ENCODE peak calls at places on chromosomes 16 and 17, in ten cellular contexts. K, G, C, J, A, E, V, W, P and F are unnamed samples.

GRCh38 chr16:81581107-81581506 is 136.5 kb downstream of the CMIP start:
- DNase-seq in J (no peak), W (no peak), A (no peak), V (no peak), E (peak; percentile 36), K (no peak), C (no peak), G (no peak), P (no peak), F (no peak)

GRCh38 chr16:68279726-68280125 is 15.4 kb downstream of the SLC7A6 start:
- DNase-seq in A (no peak), G (no peak), J (no peak), E (no peak), W (no peak), C (no peak), P (no peak), V (no peak), K (no peak), F (no peak)

GRCh38 chr16:80058236-80058635 is 457.7 kb upstream of the MAF start:
- DNase-seq in C (no peak), K (peak; percentile 19), P (no peak), E (peak; percentile 7), G (no peak), J (peak; percentile 10), A (no peak), W (peak; percentile 73), V (peak; percentile 89), F (no peak)

GRCh38 chr16:13480801-13481200 is 439.2 kb upstream of the ERCC4 start:
- DNase-seq in K (no peak), P (no peak), C (no peak), G (no peak), W (no peak), V (no peak), A (no peak), J (no peak), E (no peak), F (no peak)

GRCh38 chr17:62760059-62760887 is 47.8 kb downstream of the MARCHF10 start:
- DNase-seq in P (no peak), V (no peak), C (no peak), K (no peak), W (no peak), A (no peak), E (peak; percentile 78), J (no peak), G (no peak), F (no peak)

GRCh38 chr17:50507871-50508572 is at the start of gene MYCBPAP:
- DNase-seq in J (peak; percentile 74), K (peak; percentile 77), W (peak; percentile 91), A (peak; percentile 77), G (no peak), C (peak; percentile 92), P (peak; percentile 26), E (peak; percentile 77), V (peak; percentile 92), F (peak; percentile 70)

GRCh38 chr17:61237275-61237674 is 162.4 kb upstream of the TBX2 start:
- DNase-seq in A (no peak), V (no peak), J (no peak), C (no peak), P (no peak), E (no peak), W (no peak), K (no peak), G (no peak), F (no peak)

GRCh38 chr16:82769845-82770244 is 143.1 kb downstream of the CDH13 start:
- DNase-seq in W (no peak), J (no peak), E (no peak), V (no peak), C (no peak), K (no peak), A (no peak), G (no peak), P (no peak), F (no peak)

GRCh38 chr17:48499248-48499647 is 31.6 kb downstream of the HOXB1 start:
- DNase-seq in C (no peak), V (no peak), J (no peak), A (no peak), E (peak; percentile 76), P (no peak), K (no peak), W (no peak), G (no peak), F (no peak)

GRCh38 chr17:35541434-35541833 is 4.0 kb upstream of the SLFN12L start:
- DNase-seq in P (no peak), A (no peak), J (no peak), C (no peak), K (no peak), E (no peak), V (no peak), G (no peak), W (no peak), F (no peak)

GRCh38 chr17:61366715-61367413 is 32.8 kb upstream of the TBX2 start:
- DNase-seq in A (no peak), J (no peak), V (no peak), K (no peak), P (no peak), E (no peak), G (no peak), C (no peak), W (no peak), F (no peak)

GRCh38 chr17:67107811-67108210 is 63.5 kb downstream of the CACNG1 start:
- DNase-seq in P (no peak), J (no peak), V (no peak), C (no peak), G (no peak), W (no peak), E (no peak), K (no peak), A (no peak), F (no peak)

GRCh38 chr16:16021988-16022682 is 72.7 kb downstream of the ABCC1 start:
- DNase-seq in G (peak; percentile 81), P (no peak), W (peak; percentile 98), V (peak; percentile 99), J (peak; percentile 95), K (peak; percentile 90), C (no peak), E (peak; percentile 96), A (no peak), F (no peak)

GRCh38 chr16:85202631-85203461 is 90.6 kb upstream of the CIBAR2 start:
- DNase-seq in P (no peak), E (peak; percentile 47), C (no peak), G (no peak), K (no peak), A (no peak), V (peak; percentile 98), W (peak; percentile 93), J (peak; percentile 85), F (peak; percentile 58)

DNA sequence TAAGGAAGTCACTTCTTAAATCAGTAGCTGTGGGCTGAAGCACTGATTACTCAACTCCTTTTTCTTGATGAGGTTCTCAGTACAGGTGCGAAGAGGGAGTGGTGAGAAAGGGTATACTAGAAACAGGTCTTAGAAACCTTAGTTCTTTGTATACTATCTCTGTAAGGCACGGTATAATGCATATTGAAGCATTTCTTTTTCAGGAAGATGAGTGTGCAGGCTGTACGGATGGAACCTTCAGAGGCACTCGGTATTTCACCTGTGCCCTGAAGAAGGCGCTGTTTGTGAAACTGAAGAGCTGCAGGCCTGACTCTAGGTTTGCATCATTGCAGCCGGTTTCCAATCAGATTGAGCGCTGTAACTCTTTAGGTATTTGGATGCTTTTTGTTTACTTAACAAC is 39.2 kb downstream of the CYLD start:
- DNase-seq in J (no peak), V (no peak), K (no peak), P (no peak), G (no peak), C (peak; percentile 24), W (no peak), E (no peak), A (no peak), F (no peak)
- TF ChIP-seq CTCF in J (no peak), V (no peak), K (no peak), P (peak; percentile 32), G (no peak), C (peak; percentile 30), W (no peak), E (peak; percentile 3), A (no peak), F (peak; percentile 23)

GRCh38 chr16:9034056-9034455 is 57.4 kb upstream of the HAPSTR1 start:
- DNase-seq in K (no peak), J (no peak), P (no peak), C (no peak), A (no peak), V (no peak), E (no peak), G (no peak), W (no peak), F (no peak)

GRCh38 chr16:9039208-9039607 is 52.2 kb upstream of the HAPSTR1 start:
- DNase-seq in C (peak; percentile 21), W (no peak), E (peak; percentile 43), V (no peak), K (no peak), A (peak; percentile 17), P (no peak), J (no peak), G (no peak), F (no peak)

GRCh38 chr16:9035986-9036385 is 55.5 kb upstream of the HAPSTR1 start:
- DNase-seq in K (no peak), A (no peak), P (no peak), E (no peak), J (no peak), G (no peak), W (no peak), V (no peak), C (no peak), F (no peak)

GRCh38 chr16:9033125-9033830 is 58.2 kb upstream of the HAPSTR1 start:
- DNase-seq in P (no peak), E (peak; percentile 83), G (peak; percentile 74), C (peak; percentile 27), V (no peak), K (no peak), A (no peak), J (peak; percentile 48), W (no peak), F (peak; percentile 40)
- TF ChIP-seq CTCF in P (no peak), E (peak; percentile 65), G (no peak), C (peak; percentile 26), V (no peak), K (peak; percentile 9), A (peak; percentile 33), J (peak; percentile 55), W (peak; percentile 29), F (peak; percentile 62)

DNA sequence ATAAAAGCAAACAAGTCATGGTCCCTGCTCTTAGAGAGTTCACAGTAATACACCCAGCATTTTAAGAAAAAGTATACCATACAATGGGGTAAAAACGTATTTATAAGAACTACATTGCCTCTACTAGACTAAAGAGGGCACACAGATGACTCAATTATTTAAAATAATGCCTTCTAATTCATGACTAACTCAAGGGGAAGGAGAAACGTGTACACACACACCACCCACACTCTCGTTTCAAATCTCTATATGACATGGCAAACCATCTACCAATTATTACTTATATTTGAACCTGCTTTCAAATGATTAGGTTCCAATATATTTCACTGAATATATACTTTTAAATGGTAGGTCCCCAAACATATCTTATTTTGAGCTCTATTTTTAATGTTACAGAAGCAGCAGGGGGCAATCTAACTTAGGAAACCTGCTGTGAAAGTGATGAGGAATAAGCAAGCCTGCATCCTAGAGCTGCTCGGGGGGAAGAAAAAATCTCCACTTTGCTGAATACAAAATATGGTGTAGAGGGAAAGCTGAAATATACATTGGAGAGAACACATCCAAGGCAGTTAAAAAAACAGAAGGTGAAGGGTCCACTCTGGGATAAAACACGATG is 232.4 kb upstream of the PSMD7 start:
- DNase-seq in V (no peak), C (no peak), W (no peak), A (no peak), J (no peak), K (no peak), P (no peak), E (no peak), G (no peak), F (no peak)
- TF ChIP-seq CTCF in V (no peak), C (no peak), W (no peak), A (no peak), J (no peak), K (no peak), P (no peak), E (no peak), G (peak; percentile 10), F (no peak)

GRCh38 chr17:76370261-76370993 is 14.0 kb upstream of the SPHK1 start:
- DNase-seq in P (no peak), G (no peak), V (peak; percentile 90), K (no peak), W (peak; percentile 84), E (peak; percentile 99), J (peak; percentile 60), A (no peak), C (no peak), F (no peak)
- TF ChIP-seq CTCF in P (no peak), G (peak; percentile 99), V (peak; percentile 24), K (peak; percentile 36), W (no peak), E (peak; percentile 48), J (peak; percentile 48), A (no peak), C (no peak), F (peak; percentile 35)